ENCODE peak calls at places on chromosomes 6 and 20, in five cellular contexts. Z is mesenteric fat pad, Y is erythroblast, V is H7, W is iPS-NIHi11. I is an unnamed sample.

GRCh38 chr20:36344517-36345132 is 38.5 kb downstream of the DLGAP4 start:
- DNase-seq in W (peak), Y (peak), Z (no peak), V (peak), I (peak)

GRCh38 chr20:62788607-62789006 is 7.7 kb upstream of the MRGBP start:
- DNase-seq in Z (no peak), Y (peak), W (no peak), V (no peak), I (no peak)

GRCh38 chr6:30002871-30003270 is 58.2 kb upstream of the POLR1H start:
- DNase-seq in W (no peak), V (no peak), Y (no peak), Z (peak), I (no peak)

GRCh38 chr6:110567957-110568696 is 91.7 kb upstream of the SLC22A16 start:
- DNase-seq in Z (no peak), Y (no peak), V (no peak), W (no peak), I (no peak)

GRCh38 chr6:145137425-145137824 is 597.9 kb downstream of the EPM2A start:
- DNase-seq in Y (no peak), V (no peak), Z (no peak), W (no peak), I (no peak)

GRCh38 chr20:43583982-43584432 is 6.7 kb upstream of the IFT52 start:
- DNase-seq in W (no peak), V (no peak), Y (peak), Z (no peak), I (peak)

GRCh38 chr6:223763-224162 is 68.5 kb upstream of the DUSP22 start:
- DNase-seq in V (no peak), Y (no peak), Z (no peak), W (no peak), I (no peak)

GRCh38 chr6:149032599-149033405 is 284.7 kb upstream of the TAB2 start:
- DNase-seq in Y (no peak), W (no peak), Z (no peak), V (no peak), I (no peak)

GRCh38 chr6:161316531-161316930 is 42.7 kb upstream of the AGPAT4 start:
- DNase-seq in W (no peak), Z (no peak), Y (no peak), V (no peak), I (no peak)

GRCh38 chr6:3026811-3027626 is 27.3 kb downstream of the NQO2 start:
- DNase-seq in Y (peak), W (no peak), V (peak), Z (no peak), I (no peak)

GRCh38 chr6:149317656-149318571 is at the start of gene TAB2:
- DNase-seq in V (peak), Z (no peak), Y (peak), W (peak), I (peak)

GRCh38 chr6:100948381-100949133 is 67.4 kb upstream of the ASCC3 start:
- DNase-seq in V (no peak), Z (no peak), Y (peak), W (no peak), I (no peak)

GRCh38 chr6:34512738-34513115 is 43.4 kb downstream of the SPDEF start:
- DNase-seq in Z (no peak), Y (no peak), W (no peak), V (peak), I (no peak)

GRCh38 chr20:54690323-54690722 is 214.9 kb downstream of the DOK5 start:
- DNase-seq in W (no peak), V (no peak), Z (no peak), Y (no peak), I (no peak)

GRCh38 chr20:32559753-32560380 is 25.3 kb downstream of the NOL4L start:
- DNase-seq in W (no peak), Z (no peak), V (no peak), Y (no peak), I (no peak)

GRCh38 chr6:10633216-10633615 is 61.2 kb downstream of the C6orf52 start:
- DNase-seq in Z (no peak), V (no peak), W (no peak), Y (no peak), I (no peak)

GRCh38 chr6:21109421-21110178 is 484.0 kb upstream of the SOX4 start:
- DNase-seq in Z (no peak), V (no peak), Y (peak), W (no peak), I (no peak)

GRCh38 chr20:16528078-16528477 is 45.2 kb downstream of the KIF16B start:
- DNase-seq in Y (no peak), W (no peak), V (no peak), Z (no peak), I (peak)

GRCh38 chr6:105810105-105810921 is 275.8 kb upstream of the PRDM1 start:
- DNase-seq in W (no peak), V (no peak), Z (no peak), Y (peak), I (peak)